ENCODE peak calls at places on chromosomes 13 and 19, in ten cellular contexts. One of them, this sample, is unnamed. For H3K9me3, the result is how much of the 10 kb centered on the place peaks cover.

GRCh38 chr19:9721861-9722260 is 46.7 kb downstream of the ZNF846 start:
- DNase-seq in IMR-90: no peak
- DNase-seq in tibial nerve: no peak
- DNase-seq in A549: no peak
- DNase-seq in left ventricle myocardium inferior: no peak
- DNase-seq in Panc1: no peak
- DNase-seq in left lung: no peak
- DNase-seq in right atrium auricular region: no peak
- DNase-seq in neural progenitor cell: peak
- DNase-seq in colonic mucosa: no peak
- DNase-seq in this sample: no peak

GRCh38 chr19:48779636-48780035 is 24.3 kb downstream of the FGF21 start:
- DNase-seq in IMR-90: no peak
- DNase-seq in tibial nerve: no peak
- DNase-seq in A549: no peak
- DNase-seq in left ventricle myocardium inferior: no peak
- DNase-seq in Panc1: no peak
- DNase-seq in left lung: no peak
- DNase-seq in right atrium auricular region: no peak
- DNase-seq in neural progenitor cell: no peak
- DNase-seq in colonic mucosa: no peak
- DNase-seq in this sample: no peak

GRCh38 chr13:47472516-47472915 is 528.6 kb downstream of the SUCLA2 start:
- DNase-seq in IMR-90: no peak
- DNase-seq in tibial nerve: no peak
- DNase-seq in A549: no peak
- DNase-seq in left ventricle myocardium inferior: no peak
- DNase-seq in Panc1: no peak
- DNase-seq in left lung: no peak
- DNase-seq in right atrium auricular region: no peak
- DNase-seq in neural progenitor cell: no peak
- DNase-seq in colonic mucosa: no peak
- DNase-seq in this sample: no peak

GRCh38 chr19:51253088-51253806 is 2.4 kb downstream of the SIGLECL1 start:
- DNase-seq in IMR-90: no peak
- DNase-seq in tibial nerve: no peak
- DNase-seq in A549: no peak
- DNase-seq in left ventricle myocardium inferior: no peak
- DNase-seq in Panc1: no peak
- DNase-seq in left lung: no peak
- DNase-seq in right atrium auricular region: no peak
- DNase-seq in neural progenitor cell: no peak
- DNase-seq in colonic mucosa: no peak
- DNase-seq in this sample: no peak

GRCh38 chr13:40486518-40487163 is 179.8 kb downstream of the FOXO1 start:
- DNase-seq in IMR-90: no peak
- DNase-seq in tibial nerve: no peak
- DNase-seq in A549: no peak
- DNase-seq in left ventricle myocardium inferior: no peak
- DNase-seq in Panc1: no peak
- DNase-seq in left lung: no peak
- DNase-seq in right atrium auricular region: no peak
- DNase-seq in neural progenitor cell: no peak
- DNase-seq in colonic mucosa: no peak
- DNase-seq in this sample: no peak

GRCh38 chr13:62919491-62919890 is 1503.8 kb upstream of the PCDH20 start:
- DNase-seq in IMR-90: no peak
- DNase-seq in tibial nerve: no peak
- DNase-seq in A549: no peak
- DNase-seq in left ventricle myocardium inferior: no peak
- DNase-seq in Panc1: no peak
- DNase-seq in left lung: peak
- DNase-seq in right atrium auricular region: no peak
- DNase-seq in neural progenitor cell: no peak
- DNase-seq in colonic mucosa: no peak
- DNase-seq in this sample: no peak

GRCh38 chr19:3178973-3179738 is 587 bp downstream of the S1PR4 start:
- DNase-seq in IMR-90: no peak
- DNase-seq in tibial nerve: no peak
- DNase-seq in A549: no peak
- DNase-seq in left ventricle myocardium inferior: no peak
- DNase-seq in Panc1: no peak
- DNase-seq in left lung: peak
- DNase-seq in right atrium auricular region: no peak
- DNase-seq in neural progenitor cell: no peak
- DNase-seq in colonic mucosa: no peak
- DNase-seq in this sample: no peak

GRCh38 chr19:48806818-48807589 is 3.8 kb downstream of the BCAT2 start:
- DNase-seq in IMR-90: peak
- DNase-seq in tibial nerve: no peak
- DNase-seq in A549: peak
- DNase-seq in left ventricle myocardium inferior: no peak
- DNase-seq in Panc1: no peak
- DNase-seq in left lung: no peak
- DNase-seq in right atrium auricular region: no peak
- DNase-seq in neural progenitor cell: peak
- DNase-seq in colonic mucosa: peak
- DNase-seq in this sample: no peak

GRCh38 chr13:92806215-92806614 is 420.4 kb upstream of the GPC6 start:
- DNase-seq in IMR-90: no peak
- DNase-seq in tibial nerve: no peak
- DNase-seq in A549: no peak
- DNase-seq in left ventricle myocardium inferior: no peak
- DNase-seq in Panc1: no peak
- DNase-seq in left lung: no peak
- DNase-seq in right atrium auricular region: no peak
- DNase-seq in neural progenitor cell: no peak
- DNase-seq in colonic mucosa: peak
- DNase-seq in this sample: no peak

GRCh38 chr13:48775285-48775684 is 121.6 kb downstream of the CYSLTR2 start:
- DNase-seq in IMR-90: peak
- DNase-seq in tibial nerve: no peak
- DNase-seq in A549: no peak
- DNase-seq in left ventricle myocardium inferior: no peak
- DNase-seq in Panc1: no peak
- DNase-seq in left lung: no peak
- DNase-seq in right atrium auricular region: no peak
- DNase-seq in neural progenitor cell: no peak
- DNase-seq in colonic mucosa: no peak
- DNase-seq in this sample: no peak

GRCh38 chr19:7863157-7863970 is 10.8 kb downstream of the PRR36 start:
- DNase-seq in IMR-90: no peak
- DNase-seq in tibial nerve: no peak
- DNase-seq in A549: no peak
- DNase-seq in left ventricle myocardium inferior: no peak
- DNase-seq in Panc1: no peak
- DNase-seq in left lung: peak
- DNase-seq in right atrium auricular region: no peak
- DNase-seq in neural progenitor cell: peak
- DNase-seq in colonic mucosa: no peak
- DNase-seq in this sample: no peak

GRCh38 chr19:30665449-30665848 is 293.3 kb downstream of the ZNF536 start:
- DNase-seq in IMR-90: no peak
- DNase-seq in tibial nerve: no peak
- DNase-seq in A549: no peak
- DNase-seq in left ventricle myocardium inferior: no peak
- DNase-seq in Panc1: no peak
- DNase-seq in left lung: no peak
- DNase-seq in right atrium auricular region: no peak
- DNase-seq in neural progenitor cell: no peak
- DNase-seq in colonic mucosa: no peak
- DNase-seq in this sample: no peak

GRCh38 chr13:111312944-111313590 is 7.4 kb upstream of the TEX29 start:
- DNase-seq in IMR-90: no peak
- DNase-seq in tibial nerve: no peak
- DNase-seq in A549: no peak
- DNase-seq in left ventricle myocardium inferior: no peak
- DNase-seq in Panc1: no peak
- DNase-seq in left lung: no peak
- DNase-seq in right atrium auricular region: no peak
- DNase-seq in neural progenitor cell: no peak
- DNase-seq in colonic mucosa: no peak
- DNase-seq in this sample: no peak
- H3K9me3 ChIP-seq in IMR-90: under half
- H3K9me3 ChIP-seq in tibial nerve: under half
- H3K9me3 ChIP-seq in A549: under half
- H3K9me3 ChIP-seq in left ventricle myocardium inferior: under half
- H3K9me3 ChIP-seq in Panc1: under half
- H3K9me3 ChIP-seq in left lung: under half
- H3K9me3 ChIP-seq in right atrium auricular region: under half
- H3K9me3 ChIP-seq in neural progenitor cell: under half
- H3K9me3 ChIP-seq in colonic mucosa: under half
- H3K9me3 ChIP-seq in this sample: under half

DNA sequence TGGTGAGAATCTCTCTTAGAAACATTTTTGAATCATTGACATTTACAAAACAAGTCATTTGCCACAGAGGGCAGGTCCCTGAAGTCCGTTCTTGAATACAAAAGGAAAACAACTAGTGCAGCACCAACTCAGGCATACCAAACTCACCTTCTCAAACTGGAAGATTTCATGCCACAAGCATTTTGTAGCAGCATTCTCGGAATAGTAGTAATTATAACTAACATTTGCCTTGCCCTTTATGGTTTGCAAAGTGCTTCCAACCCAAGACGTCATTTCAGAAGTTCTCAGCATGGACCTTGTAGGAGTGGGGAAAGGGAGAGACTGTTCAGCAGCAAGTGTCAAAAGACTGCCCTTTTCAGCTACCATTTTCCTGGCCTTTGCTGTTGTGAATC is 344.6 kb downstream of the RFC3 start:
- DNase-seq in IMR-90: peak
- DNase-seq in tibial nerve: no peak
- DNase-seq in A549: no peak
- DNase-seq in left ventricle myocardium inferior: no peak
- DNase-seq in Panc1: no peak
- DNase-seq in left lung: no peak
- DNase-seq in right atrium auricular region: no peak
- DNase-seq in neural progenitor cell: no peak
- DNase-seq in colonic mucosa: no peak
- DNase-seq in this sample: no peak
- H3K4me3 ChIP-seq in IMR-90: peak
- H3K4me3 ChIP-seq in tibial nerve: no peak
- H3K4me3 ChIP-seq in A549: no peak
- H3K4me3 ChIP-seq in left ventricle myocardium inferior: peak
- H3K4me3 ChIP-seq in Panc1: no peak
- H3K4me3 ChIP-seq in left lung: no peak
- H3K4me3 ChIP-seq in right atrium auricular region: no peak
- H3K4me3 ChIP-seq in neural progenitor cell: no peak
- H3K4me3 ChIP-seq in colonic mucosa: no peak
- H3K4me3 ChIP-seq in this sample: peak

DNA sequence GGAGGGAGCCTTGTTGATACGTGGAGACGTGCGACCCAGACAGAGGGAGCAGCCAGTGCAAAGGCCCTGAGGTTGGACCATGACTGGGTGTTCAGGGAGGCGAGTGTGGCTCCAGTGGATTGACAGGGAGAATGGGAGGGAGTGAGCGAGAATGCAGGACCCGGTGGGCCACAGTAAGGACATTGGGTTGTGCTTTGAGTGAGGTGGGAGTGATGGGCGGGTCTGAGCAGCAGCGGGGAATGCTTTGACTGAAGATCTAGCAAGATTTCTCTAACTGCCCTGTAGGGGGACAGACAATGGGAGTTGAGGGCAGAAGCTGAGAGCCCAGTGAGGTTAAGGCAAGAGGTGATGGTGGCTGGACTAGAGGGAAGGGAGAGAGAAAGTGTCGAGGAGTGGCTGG is 7.7 kb upstream of the NANOS2 start:
- DNase-seq in IMR-90: no peak
- DNase-seq in tibial nerve: no peak
- DNase-seq in A549: peak
- DNase-seq in left ventricle myocardium inferior: no peak
- DNase-seq in Panc1: no peak
- DNase-seq in left lung: no peak
- DNase-seq in right atrium auricular region: no peak
- DNase-seq in neural progenitor cell: peak
- DNase-seq in colonic mucosa: no peak
- DNase-seq in this sample: no peak
- TF ChIP-seq CTCF in IMR-90: peak
- TF ChIP-seq CTCF in tibial nerve: no peak
- TF ChIP-seq CTCF in A549: no peak
- TF ChIP-seq CTCF in left ventricle myocardium inferior: no peak
- TF ChIP-seq CTCF in Panc1: no peak
- TF ChIP-seq CTCF in left lung: no peak
- TF ChIP-seq CTCF in right atrium auricular region: no peak
- TF ChIP-seq CTCF in neural progenitor cell: peak
- TF ChIP-seq CTCF in colonic mucosa: no peak
- TF ChIP-seq CTCF in this sample: no peak

GRCh38 chr13:25679154-25679553 is 307.4 kb downstream of the ATP8A2 start:
- DNase-seq in IMR-90: no peak
- DNase-seq in tibial nerve: no peak
- DNase-seq in A549: no peak
- DNase-seq in left ventricle myocardium inferior: no peak
- DNase-seq in Panc1: no peak
- DNase-seq in left lung: no peak
- DNase-seq in right atrium auricular region: no peak
- DNase-seq in neural progenitor cell: no peak
- DNase-seq in colonic mucosa: no peak
- DNase-seq in this sample: no peak

GRCh38 chr13:25677956-25678355 is 306.2 kb downstream of the ATP8A2 start:
- DNase-seq in IMR-90: no peak
- DNase-seq in tibial nerve: no peak
- DNase-seq in A549: no peak
- DNase-seq in left ventricle myocardium inferior: no peak
- DNase-seq in Panc1: no peak
- DNase-seq in left lung: no peak
- DNase-seq in right atrium auricular region: no peak
- DNase-seq in neural progenitor cell: no peak
- DNase-seq in colonic mucosa: no peak
- DNase-seq in this sample: no peak

GRCh38 chr13:25675060-25675459 is 303.3 kb downstream of the ATP8A2 start:
- DNase-seq in IMR-90: no peak
- DNase-seq in tibial nerve: no peak
- DNase-seq in A549: no peak
- DNase-seq in left ventricle myocardium inferior: no peak
- DNase-seq in Panc1: no peak
- DNase-seq in left lung: no peak
- DNase-seq in right atrium auricular region: no peak
- DNase-seq in neural progenitor cell: no peak
- DNase-seq in colonic mucosa: no peak
- DNase-seq in this sample: no peak

GRCh38 chr13:25679936-25680335 is 308.2 kb downstream of the ATP8A2 start:
- DNase-seq in IMR-90: no peak
- DNase-seq in tibial nerve: no peak
- DNase-seq in A549: no peak
- DNase-seq in left ventricle myocardium inferior: no peak
- DNase-seq in Panc1: no peak
- DNase-seq in left lung: no peak
- DNase-seq in right atrium auricular region: no peak
- DNase-seq in neural progenitor cell: no peak
- DNase-seq in colonic mucosa: no peak
- DNase-seq in this sample: no peak

DNA sequence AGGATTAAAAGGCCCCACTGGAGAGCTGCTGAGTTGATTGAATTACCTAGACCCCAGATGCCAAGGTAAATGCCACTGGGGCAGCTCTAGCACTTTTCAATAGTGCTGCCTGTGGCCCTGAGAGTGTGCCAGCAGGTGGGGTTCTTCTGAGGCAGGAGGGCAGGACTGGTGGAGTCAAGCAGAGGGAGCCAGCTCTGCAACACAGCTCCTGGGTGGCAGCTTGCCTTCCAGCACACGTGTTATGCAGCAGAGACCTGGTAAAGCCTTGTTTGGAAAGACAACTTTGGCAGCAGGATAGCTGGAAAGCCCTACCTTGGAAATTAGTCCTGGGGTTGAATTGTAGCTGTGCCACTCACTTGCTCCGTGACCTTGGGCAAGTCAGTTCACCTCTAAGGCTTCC is 306.6 kb downstream of the ATP8A2 start:
- DNase-seq in IMR-90: no peak
- DNase-seq in tibial nerve: no peak
- DNase-seq in A549: no peak
- DNase-seq in left ventricle myocardium inferior: no peak
- DNase-seq in Panc1: no peak
- DNase-seq in left lung: no peak
- DNase-seq in right atrium auricular region: no peak
- DNase-seq in neural progenitor cell: no peak
- DNase-seq in colonic mucosa: no peak
- DNase-seq in this sample: no peak
- H3K9me3 ChIP-seq in IMR-90: under half
- H3K9me3 ChIP-seq in tibial nerve: under half
- H3K9me3 ChIP-seq in A549: under half
- H3K9me3 ChIP-seq in left ventricle myocardium inferior: under half
- H3K9me3 ChIP-seq in Panc1: under half
- H3K9me3 ChIP-seq in left lung: under half
- H3K9me3 ChIP-seq in right atrium auricular region: under half
- H3K9me3 ChIP-seq in neural progenitor cell: under half
- H3K9me3 ChIP-seq in colonic mucosa: under half
- H3K9me3 ChIP-seq in this sample: under half